ENCODE peak calls at places on chromosomes 1 and 21, in nine cellular contexts. Z is cardiac fibroblast, G is brain microvascular endothelial cell, S is progenitor cell of endocrine pancreas, M is nephron progenitor cell, V is upper lobe of right lung, T is left lung, U is lower leg skin, E is AG10803. A is an unnamed sample.

GRCh38 chr1:115977481-115978258 is 1.4 kb downstream of the SLC22A15 start:
- DNase-seq in G (no peak), M (no peak), T (peak), U (peak), S (no peak), Z (peak), E (peak), V (peak), A (no peak)

GRCh38 chr1:157969693-157970485 is 23.6 kb upstream of the KIRREL1 start:
- DNase-seq in S (peak), M (peak), E (peak), Z (peak), V (no peak), T (no peak), G (peak), U (peak), A (no peak)

GRCh38 chr21:18801468-18801867 is 397.9 kb upstream of the TMPRSS15 start:
- DNase-seq in U (no peak), S (no peak), M (no peak), G (peak), Z (peak), T (no peak), E (no peak), V (no peak), A (no peak)

GRCh38 chr1:25657121-25657521 is 40.5 kb downstream of the MAN1C1 start:
- DNase-seq in M (peak), E (no peak), S (no peak), T (no peak), V (peak), G (no peak), Z (no peak), U (no peak), A (no peak)

GRCh38 chr21:46149205-46149901 is 6.0 kb downstream of the FTCD start:
- DNase-seq in G (no peak), T (peak), U (no peak), S (no peak), M (peak), E (no peak), Z (no peak), V (peak), A (no peak)

GRCh38 chr1:156499703-156500577 is 635 bp downstream of the MEF2D start:
- DNase-seq in Z (no peak), T (peak), M (peak), V (peak), U (peak), S (peak), G (no peak), E (no peak), A (peak)

GRCh38 chr1:228312091-228312764 is 94.4 kb downstream of the TRIM11 start:
- DNase-seq in G (no peak), Z (no peak), S (no peak), M (no peak), V (peak), U (no peak), E (no peak), T (no peak), A (no peak)

GRCh38 chr1:171802207-171802606 is 20.7 kb downstream of the METTL13 start:
- DNase-seq in T (no peak), E (no peak), M (no peak), V (no peak), S (no peak), U (no peak), Z (no peak), G (no peak), A (no peak)

GRCh38 chr1:201739492-201740085 is 89.4 kb upstream of the IPO9 start:
- DNase-seq in V (peak), G (no peak), T (no peak), S (peak), Z (peak), M (peak), U (no peak), E (peak), A (peak)

GRCh38 chr1:223759273-223759672 is 46.9 kb downstream of the CAPN2 start:
- DNase-seq in V (no peak), G (no peak), M (no peak), U (no peak), S (no peak), E (no peak), T (no peak), Z (no peak), A (no peak)

GRCh38 chr1:14369526-14370213 is 228.8 kb upstream of the KAZN start:
- DNase-seq in M (no peak), E (peak), S (no peak), G (no peak), T (no peak), U (no peak), Z (no peak), V (no peak), A (no peak)

GRCh38 chr1:70528591-70529333 is 117.7 kb downstream of the CTH start:
- DNase-seq in G (peak), Z (peak), S (no peak), T (no peak), M (peak), V (no peak), E (peak), U (peak), A (no peak)

GRCh38 chr21:40507978-40508377 is 339.0 kb downstream of the DSCAM start:
- DNase-seq in T (no peak), U (no peak), V (no peak), G (no peak), M (no peak), S (no peak), Z (no peak), E (peak), A (no peak)

GRCh38 chr1:93963585-93963984 is 54.4 kb upstream of the GCLM start:
- DNase-seq in T (no peak), S (no peak), M (no peak), G (no peak), U (no peak), E (no peak), V (no peak), Z (peak), A (no peak)

GRCh38 chr1:229266832-229267500 is 3.9 kb upstream of the RAB4A start:
- DNase-seq in E (no peak), Z (no peak), S (no peak), M (no peak), U (no peak), V (no peak), G (no peak), T (no peak), A (no peak)

GRCh38 chr1:41810446-41810845 is 108.3 kb downstream of the HIVEP3 start:
- DNase-seq in S (peak), M (peak), E (peak), T (no peak), U (no peak), G (peak), V (no peak), Z (peak), A (no peak)

GRCh38 chr1:93591833-93592635 is 89.6 kb downstream of the BCAR3 start:
- DNase-seq in G (no peak), U (no peak), T (no peak), Z (no peak), S (peak), M (peak), V (peak), E (no peak), A (peak)

GRCh38 chr21:42537106-42537742 is 23.6 kb downstream of the SLC37A1 start:
- DNase-seq in V (peak), E (no peak), G (no peak), U (no peak), M (no peak), T (peak), S (no peak), Z (no peak), A (no peak)

GRCh38 chr1:75257424-75257823 is 123.2 kb downstream of the LHX8 start:
- DNase-seq in M (peak), V (no peak), E (no peak), G (no peak), Z (no peak), T (no peak), S (no peak), U (no peak), A (no peak)
- TF ChIP-seq CTCF in M (no peak), V (no peak), E (no peak), G (no peak), Z (no peak), T (no peak), S (peak), U (no peak), A (no peak)

GRCh38 chr1:207259391-207259790 is 62.1 kb upstream of the CD55 start:
- DNase-seq in Z (peak), V (no peak), E (peak), U (no peak), S (no peak), M (no peak), T (no peak), G (peak), A (no peak)
- TF ChIP-seq CTCF in Z (peak), V (peak), E (peak), U (no peak), S (peak), M (no peak), T (peak), G (peak), A (peak)

GRCh38 chr1:55164906-55165305 is 50.3 kb downstream of the USP24 start:
- DNase-seq in U (no peak), G (no peak), S (no peak), V (no peak), M (no peak), Z (no peak), E (no peak), T (no peak), A (no peak)
- TF ChIP-seq CTCF in U (no peak), G (no peak), S (no peak), V (no peak), M (no peak), Z (no peak), E (no peak), T (no peak), A (no peak)

GRCh38 chr1:52553372-52554266 is 727 bp upstream of the TUT4 start:
- DNase-seq in U (peak), Z (peak), S (peak), G (peak), V (peak), M (peak), E (peak), T (peak), A (peak)
- TF ChIP-seq CTCF in U (no peak), Z (no peak), S (no peak), G (no peak), V (no peak), M (no peak), E (no peak), T (no peak), A (no peak)

DNA sequence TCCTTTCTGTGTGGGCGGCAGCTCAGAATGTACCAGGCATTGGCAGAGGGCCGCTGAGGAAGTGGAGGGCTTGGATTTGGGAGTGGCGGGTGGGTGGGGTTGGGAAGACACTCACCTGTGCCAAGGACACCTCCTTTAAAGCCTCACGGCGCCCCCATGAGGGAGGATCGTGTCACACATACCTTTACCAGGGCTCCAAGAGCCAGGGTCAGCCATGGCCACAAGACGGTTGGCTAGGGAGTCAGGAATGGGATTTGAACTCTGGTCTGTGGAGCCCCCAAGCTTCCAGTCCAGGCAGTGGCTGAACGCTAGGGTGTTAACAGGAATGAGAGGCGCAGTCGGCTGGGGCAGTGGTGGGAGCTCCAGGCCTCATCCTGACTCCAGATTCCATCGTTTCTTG is 4.6 kb downstream of the NBL1 start:
- DNase-seq in Z (peak), M (no peak), V (no peak), U (no peak), E (peak), T (no peak), S (no peak), G (no peak), A (peak)
- TF ChIP-seq CTCF in Z (peak), M (no peak), V (peak), U (no peak), E (peak), T (no peak), S (no peak), G (peak), A (no peak)

A was measured in psoas muscle.